ENCODE peak calls at places on chromosomes 11 and 22, in ten cellular contexts. L, N, E, A, Q, P, U, T, O and G are unnamed samples.

GRCh38 chr11:76205252-76206076 is 838 bp downstream of the WNT11 start:
- DNase-seq in L (no peak), N (no peak), E (no peak), A (no peak), Q (no peak), P (no peak), U (no peak), T (no peak), O (peak; percentile 63), G (no peak)

GRCh38 chr11:26286472-26287066 is 45.4 kb upstream of the ANO3 start:
- DNase-seq in L (no peak), N (no peak), E (no peak), A (no peak), Q (no peak), P (peak; percentile 47), U (peak; percentile 1), T (no peak), O (no peak), G (no peak)

GRCh38 chr11:72599325-72600117 is 74.7 kb downstream of the PDE2A start:
- DNase-seq in L (no peak), N (no peak), E (no peak), A (no peak), Q (no peak), P (no peak), U (no peak), T (no peak), O (no peak), G (no peak)

GRCh38 chr11:20501252-20501651 is 98.2 kb upstream of the SLC6A5 start:
- DNase-seq in L (no peak), N (no peak), E (no peak), A (no peak), Q (no peak), P (no peak), U (no peak), T (no peak), O (no peak), G (no peak)

GRCh38 chr11:45176996-45177395 is 30.6 kb downstream of the PRDM11 start:
- DNase-seq in L (no peak), N (no peak), E (no peak), A (no peak), Q (peak; percentile 78), P (peak; percentile 70), U (no peak), T (no peak), O (no peak), G (no peak)

GRCh38 chr11:72637198-72637597 is 37.0 kb downstream of the PDE2A start:
- DNase-seq in L (no peak), N (no peak), E (no peak), A (no peak), Q (no peak), P (no peak), U (no peak), T (no peak), O (no peak), G (no peak)

GRCh38 chr11:64355078-64355940 is 3.7 kb upstream of the RPS6KA4 start:
- DNase-seq in L (no peak), N (no peak), E (peak; percentile 80), A (peak; percentile 83), Q (peak; percentile 89), P (peak; percentile 89), U (peak; percentile 68), T (peak; percentile 71), O (peak; percentile 92), G (peak; percentile 90)

GRCh38 chr22:44609589-44609988 is 92.4 kb upstream of the PRR5 start:
- DNase-seq in L (no peak), N (no peak), E (no peak), A (peak; percentile 37), Q (no peak), P (peak; percentile 32), U (no peak), T (no peak), O (peak; percentile 36), G (no peak)

GRCh38 chr11:88359529-88359928 is 22.0 kb upstream of the CTSC start:
- DNase-seq in L (no peak), N (peak; percentile 24), E (no peak), A (no peak), Q (no peak), P (no peak), U (no peak), T (no peak), O (no peak), G (no peak)

GRCh38 chr11:1928038-1928890 is 8.8 kb downstream of the TNNT3 start:
- DNase-seq in L (no peak), N (no peak), E (no peak), A (no peak), Q (peak; percentile 58), P (peak; percentile 41), U (no peak), T (peak; percentile 26), O (peak; percentile 64), G (peak; percentile 60)

GRCh38 chr11:84496122-84496521 is 1131.0 kb downstream of the DLG2 start:
- DNase-seq in L (no peak), N (no peak), E (no peak), A (no peak), Q (no peak), P (no peak), U (no peak), T (no peak), O (no peak), G (no peak)

GRCh38 chr11:61555978-61556377 is 24.9 kb downstream of the SYT7 start:
- DNase-seq in L (no peak), N (no peak), E (no peak), A (no peak), Q (no peak), P (no peak), U (peak; percentile 27), T (no peak), O (no peak), G (no peak)

GRCh38 chr22:36397767-36398093 is 10.0 kb upstream of the MYH9 start:
- DNase-seq in L (no peak), N (no peak), E (no peak), A (no peak), Q (no peak), P (no peak), U (no peak), T (no peak), O (no peak), G (no peak)
- H3K27ac ChIP-seq in L (no peak overlapping the region), N (no peak overlapping the region), E (no peak overlapping the region), A (peak overlapping the region; percentile 11), Q (no peak overlapping the region), P (peak overlapping the region; percentile 92), U (no peak overlapping the region), T (no peak overlapping the region), O (no peak overlapping the region), G (no peak overlapping the region)

DNA sequence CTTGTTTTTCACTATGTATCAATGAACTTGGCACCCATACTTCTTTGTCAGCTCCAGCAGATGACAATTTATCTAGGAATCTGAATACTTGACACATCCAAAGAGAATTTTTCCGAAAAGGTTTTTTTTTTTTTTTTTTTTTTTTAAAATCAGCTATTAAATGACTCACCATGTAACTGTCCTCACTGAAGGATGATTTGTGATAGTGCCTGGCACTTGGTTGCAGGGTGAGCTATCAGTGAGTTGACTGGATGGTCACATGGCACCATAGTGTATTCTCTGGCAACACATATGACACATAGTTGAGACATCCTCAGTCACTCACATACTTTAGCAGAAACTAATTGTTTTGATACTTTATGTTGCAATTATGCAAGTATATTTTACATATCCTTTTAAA is 133.4 kb upstream of the E2F8 start:
- DNase-seq in L (no peak), N (no peak), E (no peak), A (no peak), Q (no peak), P (no peak), U (peak; percentile 93), T (no peak), O (no peak), G (no peak)
- H3K4me1 ChIP-seq in L (no peaks in the 10 kb centered on the region), N (no peaks in the 10 kb centered on the region), E (no peaks in the 10 kb centered on the region), A (peaks cover 15% of the 10 kb centered on the region), Q (no peaks in the 10 kb centered on the region), P (no peaks in the 10 kb centered on the region), U (peaks cover 40% of the 10 kb centered on the region), T (no peaks in the 10 kb centered on the region), O (no peaks in the 10 kb centered on the region), G (peaks cover 17% of the 10 kb centered on the region)

DNA sequence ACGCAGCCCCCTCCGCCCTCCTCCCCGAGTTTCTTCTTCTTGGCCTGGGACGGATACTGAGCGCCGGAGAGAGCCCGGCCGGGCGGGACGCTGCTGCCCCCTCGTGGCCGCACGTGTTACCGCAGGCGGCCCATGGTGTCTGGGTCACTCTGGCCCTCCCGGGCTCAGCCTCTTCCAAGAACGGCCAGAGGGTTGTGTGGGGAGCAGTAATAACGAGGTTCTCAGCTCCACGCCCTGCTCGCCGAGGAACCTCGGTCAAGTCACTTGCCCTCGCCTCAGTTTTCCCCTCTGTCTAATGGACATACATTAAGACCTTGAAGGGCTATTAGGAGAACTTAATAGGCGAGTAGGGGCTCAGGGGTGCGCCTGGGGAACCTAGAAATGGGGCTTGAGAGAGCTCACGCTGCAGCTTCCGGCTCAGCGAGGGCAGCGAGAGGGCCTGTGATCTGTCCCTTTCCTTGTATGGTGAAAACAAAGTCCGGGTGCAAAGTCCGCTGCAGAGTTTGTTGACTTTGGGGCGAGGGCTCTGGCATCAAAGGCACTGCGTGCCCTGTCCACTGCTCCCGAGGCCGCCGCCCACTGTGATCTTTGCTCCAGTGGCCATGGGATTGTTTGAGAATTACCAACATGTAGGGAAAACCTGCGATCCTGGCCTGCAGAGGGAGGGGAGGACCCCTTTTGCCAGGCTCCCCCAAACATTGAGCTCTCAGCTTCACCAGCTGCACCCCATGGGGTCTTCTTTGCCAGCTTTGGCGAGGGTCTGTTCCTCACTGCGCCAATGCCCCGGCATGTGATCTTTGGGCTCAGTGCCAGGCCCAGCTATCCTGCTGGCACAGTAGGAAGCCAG is 14.4 kb upstream of the LRP5 start:
- DNase-seq in L (peak; percentile 42), N (peak; percentile 58), E (peak; percentile 78), A (peak; percentile 89), Q (peak; percentile 84), P (peak; percentile 92), U (peak; percentile 58), T (peak; percentile 74), O (peak; percentile 87), G (peak; percentile 90)
- H3K27ac ChIP-seq in L (no peak overlapping the region), N (no peak overlapping the region), E (no peak overlapping the region), A (no peak overlapping the region), Q (no peak overlapping the region), P (no peak overlapping the region), U (no peak overlapping the region), T (no peak overlapping the region), O (peak overlapping the region; percentile 88), G (no peak overlapping the region)

GRCh38 chr11:843818-844692 is 1.4 kb downstream of the TSPAN4 start:
- DNase-seq in L (no peak), N (no peak), E (peak; percentile 92), A (peak; percentile 96), Q (peak; percentile 98), P (no peak), U (peak; percentile 40), T (peak; percentile 94), O (peak; percentile 98), G (peak; percentile 97)

GRCh38 chr11:847876-848275 is 5.2 kb downstream of the TSPAN4 start:
- DNase-seq in L (no peak), N (no peak), E (no peak), A (no peak), Q (no peak), P (no peak), U (no peak), T (no peak), O (no peak), G (no peak)

GRCh38 chr11:844693-845644 is 2.3 kb downstream of the TSPAN4 start:
- DNase-seq in L (no peak), N (no peak), E (peak; percentile 95), A (peak; percentile 91), Q (peak; percentile 96), P (peak; percentile 82), U (no peak), T (peak; percentile 96), O (peak; percentile 98), G (peak; percentile 94)

GRCh38 chr11:846496-847098 is 3.9 kb downstream of the TSPAN4 start:
- DNase-seq in L (no peak), N (no peak), E (no peak), A (no peak), Q (no peak), P (no peak), U (peak; percentile 63), T (no peak), O (no peak), G (no peak)

GRCh38 chr11:845872-846271 is 3.2 kb downstream of the TSPAN4 start:
- DNase-seq in L (no peak), N (no peak), E (no peak), A (no peak), Q (no peak), P (no peak), U (no peak), T (no peak), O (no peak), G (no peak)
- H3K4me1 ChIP-seq in L (peaks cover 14% of the 10 kb centered on the region), N (peaks cover 29% of the 10 kb centered on the region), E (peaks cover 32% of the 10 kb centered on the region), A (peaks cover 72% of the 10 kb centered on the region), Q (no peaks in the 10 kb centered on the region), P (peaks cover 42% of the 10 kb centered on the region), U (peaks cover 50% of the 10 kb centered on the region), T (peaks cover 39% of the 10 kb centered on the region), O (peaks cover 15% of the 10 kb centered on the region), G (peaks cover 49% of the 10 kb centered on the region)